ENCODE peak calls at places on chromosomes 11 and 22, in eight cellular contexts. One of them, this sample, is unnamed.

GRCh38 chr22:46592390-46592872 is 27.8 kb upstream of the GRAMD4 start:
- DNase-seq in iris pigment epithelial cell: peak
- DNase-seq in stromal cell of bone marrow: peak
- DNase-seq in colonic mucosa: no peak
- DNase-seq in AG09309: peak
- DNase-seq in AG08396: peak
- DNase-seq in activated naive CD8-positive, alpha-beta T cell treated with anti-CD3 and anti-CD28 coated beads, Interleukin-2, amount 10 ng/mL, durations not matched to agents 7 days and 5 days: peak
- DNase-seq in cardiac fibroblast: peak
- DNase-seq in this sample: peak

GRCh38 chr22:50656122-50657070 is 16.2 kb upstream of the SHANK3 start:
- DNase-seq in AG09309: no peak
- DNase-seq in AG08396: no peak
- DNase-seq in cardiac fibroblast: peak
- DNase-seq in activated naive CD8-positive, alpha-beta T cell treated with anti-CD3 and anti-CD28 coated beads, Interleukin-2, amount 10 ng/mL, durations not matched to agents 7 days and 5 days: no peak
- DNase-seq in colonic mucosa: no peak
- DNase-seq in iris pigment epithelial cell: peak
- DNase-seq in stromal cell of bone marrow: no peak
- DNase-seq in this sample: peak

GRCh38 chr22:43825651-43826050 is 13.5 kb upstream of the EFCAB6 start:
- DNase-seq in AG09309: no peak
- DNase-seq in stromal cell of bone marrow: no peak
- DNase-seq in colonic mucosa: no peak
- DNase-seq in iris pigment epithelial cell: no peak
- DNase-seq in activated naive CD8-positive, alpha-beta T cell treated with anti-CD3 and anti-CD28 coated beads, Interleukin-2, amount 10 ng/mL, durations not matched to agents 7 days and 5 days: no peak
- DNase-seq in AG08396: no peak
- DNase-seq in cardiac fibroblast: no peak
- DNase-seq in this sample: no peak

GRCh38 chr22:39723899-39724351 is 153.4 kb downstream of the CACNA1I start:
- DNase-seq in colonic mucosa: no peak
- DNase-seq in iris pigment epithelial cell: peak
- DNase-seq in AG08396: no peak
- DNase-seq in AG09309: no peak
- DNase-seq in cardiac fibroblast: peak
- DNase-seq in stromal cell of bone marrow: no peak
- DNase-seq in activated naive CD8-positive, alpha-beta T cell treated with anti-CD3 and anti-CD28 coated beads, Interleukin-2, amount 10 ng/mL, durations not matched to agents 7 days and 5 days: no peak
- DNase-seq in this sample: no peak

GRCh38 chr11:75924966-75925784 is 110.2 kb downstream of the UVRAG start:
- DNase-seq in iris pigment epithelial cell: no peak
- DNase-seq in activated naive CD8-positive, alpha-beta T cell treated with anti-CD3 and anti-CD28 coated beads, Interleukin-2, amount 10 ng/mL, durations not matched to agents 7 days and 5 days: no peak
- DNase-seq in cardiac fibroblast: peak
- DNase-seq in stromal cell of bone marrow: peak
- DNase-seq in AG09309: no peak
- DNase-seq in colonic mucosa: no peak
- DNase-seq in AG08396: peak
- DNase-seq in this sample: peak

GRCh38 chr11:2804701-2805387 is 80.7 kb downstream of the CDKN1C start:
- DNase-seq in iris pigment epithelial cell: no peak
- DNase-seq in activated naive CD8-positive, alpha-beta T cell treated with anti-CD3 and anti-CD28 coated beads, Interleukin-2, amount 10 ng/mL, durations not matched to agents 7 days and 5 days: peak
- DNase-seq in stromal cell of bone marrow: no peak
- DNase-seq in AG08396: no peak
- DNase-seq in colonic mucosa: peak
- DNase-seq in AG09309: no peak
- DNase-seq in cardiac fibroblast: no peak
- DNase-seq in this sample: no peak

GRCh38 chr22:50000587-50001387 is 11.8 kb downstream of the IL17REL start:
- DNase-seq in iris pigment epithelial cell: no peak
- DNase-seq in stromal cell of bone marrow: no peak
- DNase-seq in cardiac fibroblast: no peak
- DNase-seq in AG08396: peak
- DNase-seq in AG09309: no peak
- DNase-seq in activated naive CD8-positive, alpha-beta T cell treated with anti-CD3 and anti-CD28 coated beads, Interleukin-2, amount 10 ng/mL, durations not matched to agents 7 days and 5 days: no peak
- DNase-seq in colonic mucosa: no peak
- DNase-seq in this sample: peak

GRCh38 chr11:33383075-33383919 is 126.1 kb downstream of the HIPK3 start:
- DNase-seq in colonic mucosa: no peak
- DNase-seq in iris pigment epithelial cell: peak
- DNase-seq in activated naive CD8-positive, alpha-beta T cell treated with anti-CD3 and anti-CD28 coated beads, Interleukin-2, amount 10 ng/mL, durations not matched to agents 7 days and 5 days: no peak
- DNase-seq in stromal cell of bone marrow: peak
- DNase-seq in cardiac fibroblast: no peak
- DNase-seq in AG08396: no peak
- DNase-seq in AG09309: no peak
- DNase-seq in this sample: no peak

GRCh38 chr11:120546312-120547205 is 35.0 kb downstream of the GRIK4 start:
- DNase-seq in cardiac fibroblast: peak
- DNase-seq in AG08396: peak
- DNase-seq in stromal cell of bone marrow: peak
- DNase-seq in colonic mucosa: peak
- DNase-seq in activated naive CD8-positive, alpha-beta T cell treated with anti-CD3 and anti-CD28 coated beads, Interleukin-2, amount 10 ng/mL, durations not matched to agents 7 days and 5 days: no peak
- DNase-seq in AG09309: peak
- DNase-seq in iris pigment epithelial cell: peak
- DNase-seq in this sample: peak

GRCh38 chr11:18221274-18221876 is 15.2 kb downstream of the SAA4 start:
- DNase-seq in cardiac fibroblast: no peak
- DNase-seq in colonic mucosa: no peak
- DNase-seq in iris pigment epithelial cell: no peak
- DNase-seq in activated naive CD8-positive, alpha-beta T cell treated with anti-CD3 and anti-CD28 coated beads, Interleukin-2, amount 10 ng/mL, durations not matched to agents 7 days and 5 days: no peak
- DNase-seq in stromal cell of bone marrow: no peak
- DNase-seq in AG08396: no peak
- DNase-seq in AG09309: no peak
- DNase-seq in this sample: no peak

GRCh38 chr11:66472054-66472453 is 5.3 kb downstream of the PELI3 start:
- DNase-seq in activated naive CD8-positive, alpha-beta T cell treated with anti-CD3 and anti-CD28 coated beads, Interleukin-2, amount 10 ng/mL, durations not matched to agents 7 days and 5 days: no peak
- DNase-seq in iris pigment epithelial cell: no peak
- DNase-seq in AG09309: no peak
- DNase-seq in cardiac fibroblast: no peak
- DNase-seq in colonic mucosa: no peak
- DNase-seq in stromal cell of bone marrow: no peak
- DNase-seq in AG08396: no peak
- DNase-seq in this sample: no peak

GRCh38 chr11:27116684-27117083 is 76.1 kb downstream of the BBOX1 start:
- DNase-seq in AG09309: peak
- DNase-seq in stromal cell of bone marrow: peak
- DNase-seq in activated naive CD8-positive, alpha-beta T cell treated with anti-CD3 and anti-CD28 coated beads, Interleukin-2, amount 10 ng/mL, durations not matched to agents 7 days and 5 days: no peak
- DNase-seq in iris pigment epithelial cell: peak
- DNase-seq in AG08396: no peak
- DNase-seq in cardiac fibroblast: peak
- DNase-seq in colonic mucosa: no peak
- DNase-seq in this sample: peak

GRCh38 chr22:17120281-17120680 is 879 bp downstream of the TMEM121B start:
- DNase-seq in cardiac fibroblast: peak
- DNase-seq in activated naive CD8-positive, alpha-beta T cell treated with anti-CD3 and anti-CD28 coated beads, Interleukin-2, amount 10 ng/mL, durations not matched to agents 7 days and 5 days: peak
- DNase-seq in iris pigment epithelial cell: peak
- DNase-seq in colonic mucosa: no peak
- DNase-seq in AG08396: peak
- DNase-seq in AG09309: no peak
- DNase-seq in stromal cell of bone marrow: no peak
- DNase-seq in this sample: peak

GRCh38 chr22:33697640-33698039 is 222.6 kb downstream of the LARGE1 start:
- DNase-seq in colonic mucosa: no peak
- DNase-seq in iris pigment epithelial cell: no peak
- DNase-seq in stromal cell of bone marrow: peak
- DNase-seq in AG08396: peak
- DNase-seq in AG09309: no peak
- DNase-seq in cardiac fibroblast: peak
- DNase-seq in activated naive CD8-positive, alpha-beta T cell treated with anti-CD3 and anti-CD28 coated beads, Interleukin-2, amount 10 ng/mL, durations not matched to agents 7 days and 5 days: no peak
- DNase-seq in this sample: peak

GRCh38 chr11:112228706-112229105 is 2.5 kb downstream of the PTS start:
- DNase-seq in iris pigment epithelial cell: no peak
- DNase-seq in colonic mucosa: no peak
- DNase-seq in AG09309: no peak
- DNase-seq in AG08396: no peak
- DNase-seq in cardiac fibroblast: no peak
- DNase-seq in stromal cell of bone marrow: no peak
- DNase-seq in activated naive CD8-positive, alpha-beta T cell treated with anti-CD3 and anti-CD28 coated beads, Interleukin-2, amount 10 ng/mL, durations not matched to agents 7 days and 5 days: no peak
- DNase-seq in this sample: no peak

GRCh38 chr11:130725417-130726233 is 190.7 kb downstream of the SNX19 start:
- DNase-seq in AG08396: no peak
- DNase-seq in AG09309: no peak
- DNase-seq in colonic mucosa: no peak
- DNase-seq in iris pigment epithelial cell: peak
- DNase-seq in stromal cell of bone marrow: no peak
- DNase-seq in activated naive CD8-positive, alpha-beta T cell treated with anti-CD3 and anti-CD28 coated beads, Interleukin-2, amount 10 ng/mL, durations not matched to agents 7 days and 5 days: no peak
- DNase-seq in cardiac fibroblast: peak
- DNase-seq in this sample: no peak

GRCh38 chr22:38203090-38203810 is 1.5 kb downstream of the MAFF start:
- DNase-seq in AG09309: no peak
- DNase-seq in activated naive CD8-positive, alpha-beta T cell treated with anti-CD3 and anti-CD28 coated beads, Interleukin-2, amount 10 ng/mL, durations not matched to agents 7 days and 5 days: peak
- DNase-seq in cardiac fibroblast: peak
- DNase-seq in AG08396: no peak
- DNase-seq in iris pigment epithelial cell: no peak
- DNase-seq in colonic mucosa: peak
- DNase-seq in stromal cell of bone marrow: no peak
- DNase-seq in this sample: no peak

GRCh38 chr11:88384678-88385015 is 47.1 kb upstream of the CTSC start:
- DNase-seq in activated naive CD8-positive, alpha-beta T cell treated with anti-CD3 and anti-CD28 coated beads, Interleukin-2, amount 10 ng/mL, durations not matched to agents 7 days and 5 days: no peak
- DNase-seq in colonic mucosa: no peak
- DNase-seq in stromal cell of bone marrow: no peak
- DNase-seq in AG08396: no peak
- DNase-seq in AG09309: no peak
- DNase-seq in iris pigment epithelial cell: peak
- DNase-seq in cardiac fibroblast: peak
- DNase-seq in this sample: peak

GRCh38 chr11:126189109-126189929 is 22.1 kb downstream of the RPUSD4 start:
- DNase-seq in stromal cell of bone marrow: no peak
- DNase-seq in AG09309: no peak
- DNase-seq in colonic mucosa: no peak
- DNase-seq in AG08396: no peak
- DNase-seq in iris pigment epithelial cell: no peak
- DNase-seq in activated naive CD8-positive, alpha-beta T cell treated with anti-CD3 and anti-CD28 coated beads, Interleukin-2, amount 10 ng/mL, durations not matched to agents 7 days and 5 days: no peak
- DNase-seq in cardiac fibroblast: no peak
- DNase-seq in this sample: no peak

GRCh38 chr11:2581151-2581930 is 118.5 kb downstream of the KCNQ1OT1 start:
- DNase-seq in iris pigment epithelial cell: no peak
- DNase-seq in cardiac fibroblast: no peak
- DNase-seq in colonic mucosa: no peak
- DNase-seq in AG08396: no peak
- DNase-seq in AG09309: no peak
- DNase-seq in activated naive CD8-positive, alpha-beta T cell treated with anti-CD3 and anti-CD28 coated beads, Interleukin-2, amount 10 ng/mL, durations not matched to agents 7 days and 5 days: peak
- DNase-seq in stromal cell of bone marrow: no peak
- DNase-seq in this sample: no peak

GRCh38 chr11:114683007-114683406 is 4.7 kb downstream of the NXPE2 start:
- DNase-seq in cardiac fibroblast: no peak
- DNase-seq in activated naive CD8-positive, alpha-beta T cell treated with anti-CD3 and anti-CD28 coated beads, Interleukin-2, amount 10 ng/mL, durations not matched to agents 7 days and 5 days: no peak
- DNase-seq in colonic mucosa: no peak
- DNase-seq in AG09309: no peak
- DNase-seq in stromal cell of bone marrow: no peak
- DNase-seq in iris pigment epithelial cell: no peak
- DNase-seq in AG08396: no peak
- DNase-seq in this sample: no peak

GRCh38 chr11:99766816-99767215 is 746.1 kb downstream of the CNTN5 start:
- DNase-seq in iris pigment epithelial cell: peak
- DNase-seq in activated naive CD8-positive, alpha-beta T cell treated with anti-CD3 and anti-CD28 coated beads, Interleukin-2, amount 10 ng/mL, durations not matched to agents 7 days and 5 days: no peak
- DNase-seq in AG08396: no peak
- DNase-seq in cardiac fibroblast: peak
- DNase-seq in AG09309: no peak
- DNase-seq in stromal cell of bone marrow: no peak
- DNase-seq in colonic mucosa: no peak
- DNase-seq in this sample: no peak

GRCh38 chr11:19686234-19686633 is 26.4 kb upstream of the NAV2 start:
- DNase-seq in iris pigment epithelial cell: no peak
- DNase-seq in activated naive CD8-positive, alpha-beta T cell treated with anti-CD3 and anti-CD28 coated beads, Interleukin-2, amount 10 ng/mL, durations not matched to agents 7 days and 5 days: no peak
- DNase-seq in AG08396: no peak
- DNase-seq in colonic mucosa: no peak
- DNase-seq in stromal cell of bone marrow: no peak
- DNase-seq in AG09309: no peak
- DNase-seq in cardiac fibroblast: no peak
- DNase-seq in this sample: no peak

GRCh38 chr11:76592961-76593360 is 77.6 kb downstream of the LRRC32 start:
- DNase-seq in AG08396: no peak
- DNase-seq in iris pigment epithelial cell: no peak
- DNase-seq in stromal cell of bone marrow: no peak
- DNase-seq in colonic mucosa: peak
- DNase-seq in cardiac fibroblast: no peak
- DNase-seq in activated naive CD8-positive, alpha-beta T cell treated with anti-CD3 and anti-CD28 coated beads, Interleukin-2, amount 10 ng/mL, durations not matched to agents 7 days and 5 days: no peak
- DNase-seq in AG09309: no peak
- DNase-seq in this sample: no peak

GRCh38 chr22:28874816-28875320 is 8.5 kb upstream of the ZNRF3 start:
- DNase-seq in iris pigment epithelial cell: no peak
- DNase-seq in AG09309: no peak
- DNase-seq in cardiac fibroblast: no peak
- DNase-seq in activated naive CD8-positive, alpha-beta T cell treated with anti-CD3 and anti-CD28 coated beads, Interleukin-2, amount 10 ng/mL, durations not matched to agents 7 days and 5 days: no peak
- DNase-seq in stromal cell of bone marrow: no peak
- DNase-seq in AG08396: no peak
- DNase-seq in colonic mucosa: no peak
- DNase-seq in this sample: no peak

GRCh38 chr11:8709002-8709672 is 26.5 kb downstream of the RPL27A start:
- DNase-seq in iris pigment epithelial cell: no peak
- DNase-seq in activated naive CD8-positive, alpha-beta T cell treated with anti-CD3 and anti-CD28 coated beads, Interleukin-2, amount 10 ng/mL, durations not matched to agents 7 days and 5 days: no peak
- DNase-seq in stromal cell of bone marrow: peak
- DNase-seq in AG08396: peak
- DNase-seq in cardiac fibroblast: peak
- DNase-seq in AG09309: peak
- DNase-seq in colonic mucosa: peak
- DNase-seq in this sample: peak

GRCh38 chr11:125959511-125959910 is 13.7 kb downstream of the VSIG10L2 start:
- DNase-seq in iris pigment epithelial cell: no peak
- DNase-seq in colonic mucosa: no peak
- DNase-seq in stromal cell of bone marrow: no peak
- DNase-seq in AG09309: no peak
- DNase-seq in activated naive CD8-positive, alpha-beta T cell treated with anti-CD3 and anti-CD28 coated beads, Interleukin-2, amount 10 ng/mL, durations not matched to agents 7 days and 5 days: no peak
- DNase-seq in cardiac fibroblast: no peak
- DNase-seq in AG08396: no peak
- DNase-seq in this sample: no peak

GRCh38 chr11:77201991-77202841 is 74.2 kb downstream of the MYO7A start:
- DNase-seq in AG09309: no peak
- DNase-seq in iris pigment epithelial cell: no peak
- DNase-seq in cardiac fibroblast: no peak
- DNase-seq in activated naive CD8-positive, alpha-beta T cell treated with anti-CD3 and anti-CD28 coated beads, Interleukin-2, amount 10 ng/mL, durations not matched to agents 7 days and 5 days: peak
- DNase-seq in stromal cell of bone marrow: no peak
- DNase-seq in colonic mucosa: no peak
- DNase-seq in AG08396: no peak
- DNase-seq in this sample: no peak

GRCh38 chr22:39128508-39128907 is 24.0 kb downstream of the CBX7 start:
- DNase-seq in iris pigment epithelial cell: no peak
- DNase-seq in colonic mucosa: no peak
- DNase-seq in stromal cell of bone marrow: no peak
- DNase-seq in activated naive CD8-positive, alpha-beta T cell treated with anti-CD3 and anti-CD28 coated beads, Interleukin-2, amount 10 ng/mL, durations not matched to agents 7 days and 5 days: no peak
- DNase-seq in AG09309: no peak
- DNase-seq in cardiac fibroblast: no peak
- DNase-seq in AG08396: no peak
- DNase-seq in this sample: peak

GRCh38 chr11:41579546-41579945 is 120.1 kb upstream of the LRRC4C start:
- DNase-seq in cardiac fibroblast: no peak
- DNase-seq in activated naive CD8-positive, alpha-beta T cell treated with anti-CD3 and anti-CD28 coated beads, Interleukin-2, amount 10 ng/mL, durations not matched to agents 7 days and 5 days: no peak
- DNase-seq in colonic mucosa: no peak
- DNase-seq in AG09309: no peak
- DNase-seq in stromal cell of bone marrow: no peak
- DNase-seq in AG08396: no peak
- DNase-seq in iris pigment epithelial cell: no peak
- DNase-seq in this sample: no peak

GRCh38 chr11:45154276-45154675 is 7.8 kb downstream of the PRDM11 start:
- DNase-seq in iris pigment epithelial cell: no peak
- DNase-seq in cardiac fibroblast: no peak
- DNase-seq in AG09309: no peak
- DNase-seq in stromal cell of bone marrow: no peak
- DNase-seq in AG08396: no peak
- DNase-seq in colonic mucosa: peak
- DNase-seq in activated naive CD8-positive, alpha-beta T cell treated with anti-CD3 and anti-CD28 coated beads, Interleukin-2, amount 10 ng/mL, durations not matched to agents 7 days and 5 days: no peak
- DNase-seq in this sample: no peak

GRCh38 chr22:22687638-22688500 is 43.5 kb downstream of the GGTLC2 start:
- DNase-seq in AG08396: peak
- DNase-seq in activated naive CD8-positive, alpha-beta T cell treated with anti-CD3 and anti-CD28 coated beads, Interleukin-2, amount 10 ng/mL, durations not matched to agents 7 days and 5 days: no peak
- DNase-seq in cardiac fibroblast: peak
- DNase-seq in colonic mucosa: peak
- DNase-seq in AG09309: peak
- DNase-seq in iris pigment epithelial cell: peak
- DNase-seq in stromal cell of bone marrow: peak
- DNase-seq in this sample: peak

GRCh38 chr11:110525883-110526282 is 96.1 kb downstream of the FDX1 start:
- DNase-seq in cardiac fibroblast: peak
- DNase-seq in stromal cell of bone marrow: peak
- DNase-seq in iris pigment epithelial cell: peak
- DNase-seq in activated naive CD8-positive, alpha-beta T cell treated with anti-CD3 and anti-CD28 coated beads, Interleukin-2, amount 10 ng/mL, durations not matched to agents 7 days and 5 days: no peak
- DNase-seq in colonic mucosa: no peak
- DNase-seq in AG09309: peak
- DNase-seq in AG08396: peak
- DNase-seq in this sample: peak

GRCh38 chr11:33779849-33780528 is 5.7 kb upstream of the FBXO3 start:
- DNase-seq in colonic mucosa: no peak
- DNase-seq in AG09309: peak
- DNase-seq in stromal cell of bone marrow: peak
- DNase-seq in activated naive CD8-positive, alpha-beta T cell treated with anti-CD3 and anti-CD28 coated beads, Interleukin-2, amount 10 ng/mL, durations not matched to agents 7 days and 5 days: no peak
- DNase-seq in cardiac fibroblast: peak
- DNase-seq in iris pigment epithelial cell: peak
- DNase-seq in AG08396: peak
- DNase-seq in this sample: peak

This sample was measured in AG20443.